ENCODE peak calls at places on chromosome 19, in four cellular contexts. X is NCI-H1417 treated with DMSO at 0.1 percent for 48 hours; J is AG10803; I is CD8-positive, alpha-beta T cell. V is an unnamed sample.

GRCh38 chr19:5850743-5851293 is 431 bp downstream of the FUT3 start:
- DNase-seq in I (no peak), J (peak), X (no peak), V (peak)

GRCh38 chr19:49339364-49340068 is 4.3 kb downstream of the CD37 start:
- DNase-seq in J (peak), X (no peak), I (no peak), V (peak)

GRCh38 chr19:28012361-28012760 is 1200.6 kb downstream of the UQCRFS1 start:
- DNase-seq in I (no peak), J (no peak), X (no peak), V (no peak)

GRCh38 chr19:54521022-54521859 is 18.6 kb downstream of the LAIR2 start:
- DNase-seq in X (no peak), I (no peak), J (no peak), V (no peak)

GRCh38 chr19:32396046-32396652 is 9.4 kb upstream of the DPY19L3 start:
- DNase-seq in X (no peak), J (peak), I (no peak), V (no peak)

GRCh38 chr19:6215701-6216235 is 64.0 kb downstream of the MLLT1 start:
- DNase-seq in X (no peak), I (no peak), J (no peak), V (no peak)

GRCh38 chr19:13762635-13763235 is 1.6 kb upstream of the MRI1 start:
- DNase-seq in J (no peak), X (no peak), I (no peak), V (no peak)

GRCh38 chr19:8576273-8576993 is 809 bp downstream of the MYO1F start:
- DNase-seq in J (no peak), X (no peak), I (peak), V (no peak)

GRCh38 chr19:55482128-55482961 is 2.6 kb upstream of the NAT14 start:
- DNase-seq in X (no peak), J (no peak), I (no peak), V (no peak)

GRCh38 chr19:33521480-33522370 is at the start of gene PEPD:
- DNase-seq in I (peak), J (peak), X (peak), V (peak)

GRCh38 chr19:45766919-45767346 is 2.1 kb downstream of the SIX5 start:
- DNase-seq in I (no peak), X (no peak), J (no peak), V (peak)

GRCh38 chr19:54684537-54684936 is 21.8 kb downstream of the LILRB4 start:
- DNase-seq in I (no peak), X (no peak), J (no peak), V (peak)

GRCh38 chr19:16052353-16052752 is 23.9 kb upstream of the TPM4 start:
- DNase-seq in I (no peak), X (no peak), J (no peak), V (no peak)

GRCh38 chr19:38666662-38667448 is 19.4 kb downstream of the ACTN4 start:
- DNase-seq in I (peak), J (peak), X (no peak), V (peak)

GRCh38 chr19:7944177-7944761 is 803 bp upstream of the TIMM44 start:
- DNase-seq in J (peak), I (peak), X (peak), V (peak)

GRCh38 chr19:8404391-8405151 is 8.5 kb upstream of the MARCHF2 start:
- DNase-seq in X (no peak), J (no peak), I (no peak), V (no peak)